ENCODE peak calls at places on chromosomes 7 and 10, in four cellular contexts. G, F, V and D are unnamed samples. For H3K36me3, the result is how much of the 10 kb centered on the place peaks cover.

GRCh38 chr10:69160809-69161225 is 19.2 kb upstream of the SUPV3L1 start:
- DNase-seq in G (no peak), F (no peak), V (no peak), D (no peak)

GRCh38 chr10:33143160-33143728 is 185.2 kb upstream of the ITGB1 start:
- DNase-seq in G (no peak), F (peak), V (no peak), D (no peak)

GRCh38 chr7:97480700-97481410 is 251.0 kb upstream of the TAC1 start:
- DNase-seq in G (no peak), F (no peak), V (no peak), D (no peak)

GRCh38 chr7:30804078-30804661 is 33.0 kb downstream of the MINDY4 start:
- DNase-seq in G (no peak), F (peak), V (no peak), D (no peak)

GRCh38 chr10:124686707-124687376 is 57.3 kb downstream of the FAM53B start:
- DNase-seq in G (no peak), F (no peak), V (no peak), D (no peak)

GRCh38 chr10:98308602-98309365 is 40.8 kb upstream of the LOXL4 start:
- DNase-seq in G (no peak), F (no peak), V (peak), D (peak)

GRCh38 chr7:21044384-21044783 is 257.7 kb upstream of the SP8 start:
- DNase-seq in G (no peak), F (no peak), V (no peak), D (no peak)

GRCh38 chr7:151138541-151138910 is 29.0 kb downstream of the GBX1 start:
- DNase-seq in G (no peak), F (no peak), V (peak), D (peak)

GRCh38 chr10:79360499-79361342 is 13.5 kb downstream of the PPIF start:
- DNase-seq in G (no peak), F (no peak), V (no peak), D (no peak)

GRCh38 chr10:59625842-59626522 is 83.7 kb downstream of the SLC16A9 start:
- DNase-seq in G (peak), F (peak), V (peak), D (peak)

GRCh38 chr10:103921750-103922195 is 3.8 kb upstream of the STN1 start:
- DNase-seq in G (no peak), F (peak), V (no peak), D (peak)

GRCh38 chr7:7971308-7972040 is 2.9 kb downstream of the GLCCI1 start:
- DNase-seq in G (no peak), F (no peak), V (no peak), D (no peak)

GRCh38 chr7:82109288-82109687 is 334.3 kb downstream of the CACNA2D1 start:
- DNase-seq in G (no peak), F (peak), V (no peak), D (no peak)

GRCh38 chr7:28315565-28316420 is 96.5 kb upstream of the CREB5 start:
- DNase-seq in G (no peak), F (peak), V (peak), D (no peak)

GRCh38 chr10:114095676-114096331 is 52.1 kb downstream of the ADRB1 start:
- DNase-seq in G (no peak), F (no peak), V (peak), D (no peak)

GRCh38 chr10:14879055-14879800 is 562 bp downstream of the SUV39H2 start:
- DNase-seq in G (no peak), F (peak), V (no peak), D (peak)

GRCh38 chr7:1534330-1535099 is 4.0 kb downstream of the MAFK start:
- DNase-seq in G (no peak), F (no peak), V (no peak), D (no peak)

GRCh38 chr7:94297397-94297838 is 97.3 kb upstream of the COL1A2 start:
- DNase-seq in G (no peak), F (peak), V (no peak), D (no peak)

GRCh38 chr10:128606041-128606440 is 479.8 kb upstream of the MKI67 start:
- DNase-seq in G (no peak), F (no peak), V (no peak), D (no peak)

GRCh38 chr7:57868771-57869483 is 418.9 kb downstream of the ZNF716 start:
- DNase-seq in G (no peak), F (no peak), V (peak), D (no peak)

GRCh38 chr7:1558841-1559625 is 3.0 kb upstream of the TMEM184A start:
- DNase-seq in G (no peak), F (no peak), V (peak), D (no peak)

GRCh38 chr10:4626919-4627318 is 199.1 kb upstream of the AKR1E2 start:
- DNase-seq in G (no peak), F (no peak), V (no peak), D (no peak)

GRCh38 chr10:49521062-49521461 is 17.9 kb downstream of the ERCC6 start:
- DNase-seq in G (no peak), F (no peak), V (no peak), D (no peak)

GRCh38 chr10:49518566-49518965 is 20.4 kb downstream of the ERCC6 start:
- DNase-seq in G (no peak), F (no peak), V (no peak), D (no peak)

GRCh38 chr10:49518982-49519578 is 19.8 kb downstream of the ERCC6 start:
- DNase-seq in G (peak), F (peak), V (peak), D (peak)

GRCh38 chr10:49520122-49520775 is 18.7 kb downstream of the ERCC6 start:
- DNase-seq in G (no peak), F (no peak), V (no peak), D (no peak)

DNA sequence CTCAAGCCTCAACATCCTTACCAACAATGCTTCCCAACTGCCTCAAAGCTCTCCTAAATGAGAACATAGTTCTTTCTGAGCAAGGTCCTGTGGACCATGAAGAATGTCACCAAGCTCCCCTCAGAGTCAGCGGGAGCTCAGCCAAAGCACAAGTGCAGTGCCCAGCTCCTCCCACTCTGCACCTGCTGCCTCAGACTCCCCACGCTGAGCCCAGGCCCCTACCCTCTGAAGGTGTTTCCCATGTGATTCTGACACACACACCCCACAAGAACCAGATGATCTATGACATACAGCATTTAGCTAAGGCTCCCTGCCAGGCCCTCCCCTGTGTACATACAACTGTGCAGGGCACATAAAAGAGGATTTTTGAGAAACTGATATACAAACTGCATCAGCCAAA is 19.2 kb downstream of the ERCC6 start:
- DNase-seq in G (no peak), F (no peak), V (no peak), D (no peak)
- H3K36me3 ChIP-seq in G (under half), F (under half), V (under half), D (under half)

GRCh38 chr7:27102578-27103442 is at the start of gene HOXA2:
- DNase-seq in G (no peak), F (peak), V (no peak), D (peak)
- H3K4me2 ChIP-seq in G (no peak), F (peak), V (peak), D (peak)

DNA sequence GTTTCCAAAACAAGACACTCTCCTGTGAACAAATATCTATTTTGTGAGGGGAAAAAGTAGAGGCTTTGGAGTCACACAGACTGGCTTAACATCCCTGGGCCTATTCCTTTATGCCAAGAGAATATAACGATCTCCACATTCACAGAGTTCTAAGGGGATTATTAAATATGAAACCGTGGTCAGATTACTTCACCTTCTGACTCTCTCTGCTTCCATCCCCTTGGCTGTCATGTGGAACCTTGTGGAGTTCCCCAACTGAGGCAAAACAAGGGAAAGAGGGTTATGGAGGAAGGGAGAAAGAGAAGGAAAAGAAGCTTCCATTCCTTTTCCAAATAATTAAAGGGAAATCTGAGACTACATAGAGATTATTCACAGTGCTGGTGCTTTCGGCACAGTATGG is 55.5 kb upstream of the ATP6V0A4 start:
- DNase-seq in G (no peak), F (no peak), V (no peak), D (no peak)
- H3K36me3 ChIP-seq in G (under half), F (under half), V (under half), D (under half)

GRCh38 chr10:29737209-29737565 is 102.4 kb upstream of the SVIL start:
- DNase-seq in G (no peak), F (no peak), V (no peak), D (no peak)
- H3K4me2 ChIP-seq in G (peak), F (peak), V (peak), D (peak)

GRCh38 chr10:73848821-73849489 is 25.4 kb downstream of the CAMK2G start:
- DNase-seq in G (peak), F (peak), V (peak), D (peak)
- H3K36me3 ChIP-seq in G (under half), F (under half), V (under half), D (under half)

GRCh38 chr7:136687693-136688322 is 180.6 kb upstream of the CHRM2 start:
- DNase-seq in G (peak), F (peak), V (peak), D (peak)
- H3K4me2 ChIP-seq in G (no peak), F (no peak), V (no peak), D (no peak)